ENCODE peak calls at places on chromosomes 3 and 15, in six cellular contexts. P is neuronal stem cell, U is mesenchymal stem cell, T is IMR-90, K is H9, V is H1. O is an unnamed sample.

GRCh38 chr3:154224366-154224765 is 99.9 kb downstream of the DHX36 start:
- DNase-seq in U (no peak), P (no peak), V (no peak), K (no peak), T (no peak), O (peak)

GRCh38 chr3:180253283-180253682 is 216.5 kb upstream of the PEX5L start:
- DNase-seq in T (peak), U (no peak), K (no peak), V (no peak), P (no peak), O (no peak)

GRCh38 chr3:106172780-106173179 is 304.0 kb upstream of the CBLB start:
- DNase-seq in P (no peak), K (no peak), U (no peak), V (no peak), T (no peak), O (no peak)

GRCh38 chr15:34773013-34773412 is 18.2 kb upstream of the GJD2 start:
- DNase-seq in K (no peak), T (no peak), V (no peak), U (no peak), P (no peak), O (no peak)

GRCh38 chr3:187183903-187184302 is 13.4 kb upstream of the RTP1 start:
- DNase-seq in U (no peak), P (no peak), K (no peak), T (no peak), V (no peak), O (peak)

GRCh38 chr3:119604878-119605277 is 7.2 kb downstream of the PLA1A start:
- DNase-seq in K (no peak), T (peak), P (no peak), U (no peak), V (no peak), O (no peak)

GRCh38 chr15:70902105-70902504 is 9.5 kb downstream of the LRRC49 start:
- DNase-seq in T (peak), K (no peak), U (peak), V (no peak), P (no peak), O (peak)

GRCh38 chr15:65423150-65423976 is 616 bp upstream of the IGDCC4 start:
- DNase-seq in P (no peak), T (no peak), K (peak), V (peak), U (peak), O (no peak)

GRCh38 chr3:30344288-30344687 is 262.1 kb upstream of the TGFBR2 start:
- DNase-seq in P (no peak), K (no peak), U (no peak), V (no peak), T (no peak), O (no peak)

GRCh38 chr3:62587579-62588031 is 214.3 kb upstream of the FEZF2 start:
- DNase-seq in T (peak), K (no peak), U (peak), P (no peak), V (no peak), O (peak)

GRCh38 chr3:123336001-123336400 is 112.9 kb downstream of the ADCY5 start:
- DNase-seq in U (no peak), V (no peak), T (no peak), K (no peak), P (no peak), O (no peak)

GRCh38 chr3:65330072-65330471 is 642.3 kb upstream of the ADAMTS9 start:
- DNase-seq in V (no peak), T (peak), K (no peak), P (no peak), U (peak), O (no peak)

GRCh38 chr3:101827211-101828174 is 21.8 kb upstream of the NFKBIZ start:
- DNase-seq in U (peak), T (peak), P (peak), V (peak), K (peak), O (peak)

GRCh38 chr3:129183569-129184395 is at the start of gene CNBP:
- DNase-seq in V (peak), U (peak), P (peak), K (peak), T (peak), O (peak)

GRCh38 chr15:65870889-65871533 is 1.7 kb downstream of the RAB11A start:
- DNase-seq in V (no peak), T (peak), K (no peak), U (peak), P (no peak), O (no peak)

GRCh38 chr3:130849111-130849552 is 44.8 kb upstream of the ATP2C1 start:
- DNase-seq in U (no peak), K (no peak), T (no peak), V (no peak), P (no peak), O (no peak)

GRCh38 chr3:157156844-157157635 is 2.9 kb downstream of the CCNL1 start:
- DNase-seq in U (peak), P (no peak), T (peak), K (no peak), V (no peak), O (peak)

GRCh38 chr3:146334151-146334550 is 83.2 kb upstream of the PLSCR4 start:
- DNase-seq in T (peak), P (no peak), K (no peak), U (peak), V (no peak), O (no peak)

DNA sequence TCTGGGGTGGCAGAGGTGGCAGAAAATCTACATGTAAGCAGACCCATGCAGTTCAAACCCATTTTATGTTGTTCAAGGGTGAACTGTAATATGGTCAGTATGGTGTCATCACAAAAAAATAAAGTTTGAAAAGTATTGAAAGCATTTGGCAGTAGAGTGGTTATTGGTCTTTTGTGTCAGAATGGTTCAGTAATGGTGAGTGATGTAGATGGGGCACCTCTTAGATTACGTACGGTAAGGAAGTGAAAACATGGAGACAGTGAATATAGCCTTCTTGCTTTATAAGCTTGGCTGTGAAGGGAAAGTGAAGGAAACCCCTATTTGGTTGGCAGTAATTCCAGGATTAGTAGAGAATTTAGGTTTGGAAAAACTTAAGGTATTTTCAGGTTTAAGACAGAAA is 17.2 kb upstream of the CCNB2 start:
- DNase-seq in P (no peak), T (no peak), V (no peak), U (no peak), K (no peak), O (no peak)
- H3K27ac ChIP-seq in P (no peak), T (no peak), V (no peak), U (no peak), K (no peak), O (no peak)

GRCh38 chr3:52441122-52441771 is 3.7 kb downstream of the SEMA3G start:
- DNase-seq in U (no peak), P (no peak), T (no peak), K (peak), V (no peak), O (no peak)
- H4K91ac ChIP-seq in U (no peak), P (no peak), T (no peak), K (no peak), V (no peak), O (no peak)

DNA sequence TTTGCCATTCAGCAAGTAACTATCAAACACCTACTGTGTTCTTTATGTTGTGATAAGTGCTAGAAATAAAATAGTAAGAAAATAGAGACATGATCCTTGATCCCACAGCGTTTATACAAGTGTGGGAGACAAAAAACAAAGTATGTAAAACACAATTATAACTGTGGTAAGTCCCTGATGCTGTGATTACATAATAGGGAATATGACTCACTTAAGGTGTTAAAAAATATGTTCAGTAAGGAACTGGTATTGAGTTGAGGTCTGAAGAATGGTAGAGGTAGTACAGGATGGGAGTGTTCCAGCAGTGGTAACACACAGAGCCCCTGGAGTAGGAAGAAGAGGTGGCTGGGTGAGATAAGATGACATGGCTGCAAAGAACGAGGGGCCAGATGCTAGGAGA is 132.1 kb upstream of the TMC3 start:
- DNase-seq in P (no peak), K (no peak), U (no peak), V (no peak), T (no peak), O (peak)
- H3K27ac ChIP-seq in P (no peak), K (no peak), U (no peak), V (no peak), T (no peak), O (no peak)

DNA sequence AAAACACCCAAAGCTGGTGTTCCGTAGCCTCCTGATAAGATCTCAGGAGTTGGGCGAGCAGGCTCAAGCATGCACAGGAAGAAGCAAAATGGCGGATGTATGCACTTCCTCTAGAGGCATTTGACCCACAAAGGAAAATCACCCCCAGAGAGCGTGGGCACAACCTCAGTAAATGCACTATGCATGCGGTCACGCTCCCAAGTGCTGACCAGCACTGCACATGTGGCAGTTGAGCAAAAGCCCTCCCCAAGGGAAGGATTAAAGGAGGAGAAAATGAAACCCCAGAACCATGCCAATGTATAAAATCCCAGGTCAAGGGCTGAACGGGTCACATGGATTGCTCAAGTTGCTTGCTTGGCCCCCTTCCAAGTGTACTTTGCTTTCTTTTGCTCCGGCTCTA is 289.4 kb upstream of the IGF1R start:
- DNase-seq in K (no peak), V (no peak), P (no peak), U (no peak), T (no peak), O (no peak)
- H4K91ac ChIP-seq in K (no peak), V (no peak), P (no peak), U (no peak), T (no peak), O (no peak)

DNA sequence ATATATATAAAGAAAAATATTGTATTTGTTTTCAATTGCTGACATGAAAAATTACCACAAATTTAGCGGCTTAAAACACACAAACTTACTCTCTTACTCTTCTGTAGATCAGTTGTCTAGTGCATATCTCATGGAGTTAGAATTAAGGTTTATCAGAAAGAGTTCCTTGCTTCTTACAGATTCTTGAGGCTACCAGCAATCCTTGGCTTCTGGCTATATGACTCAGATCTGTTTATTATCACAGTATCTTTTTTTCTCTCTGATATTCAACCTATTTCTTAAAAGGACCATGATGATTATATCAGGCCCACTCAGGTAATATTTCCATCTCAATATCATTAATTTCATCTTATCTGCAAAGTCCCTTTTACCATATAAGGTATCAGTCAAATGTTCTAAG is 263.5 kb upstream of the BCHE start:
- DNase-seq in U (no peak), T (peak), K (no peak), P (no peak), V (no peak), O (peak)
- H3K27ac ChIP-seq in U (no peak), T (no peak), K (no peak), P (no peak), V (no peak), O (no peak)

GRCh38 chr3:110261141-110261540 is 810.5 kb upstream of the NECTIN3 start:
- DNase-seq in U (no peak), P (no peak), T (no peak), V (no peak), K (no peak), O (no peak)
- H4K91ac ChIP-seq in U (no peak), P (no peak), T (no peak), V (no peak), K (no peak), O (no peak)

GRCh38 chr15:31264534-31265089 is 62.0 kb upstream of the KLF13 start:
- DNase-seq in V (no peak), U (no peak), P (no peak), K (no peak), T (no peak), O (no peak)

GRCh38 chr15:31265090-31265870 is 61.4 kb upstream of the KLF13 start:
- DNase-seq in P (no peak), T (no peak), V (peak), U (no peak), K (peak), O (no peak)

GRCh38 chr15:31267161-31268107 is 59.2 kb upstream of the KLF13 start:
- DNase-seq in V (peak), T (no peak), U (no peak), K (peak), P (no peak), O (no peak)

GRCh38 chr15:31266712-31267111 is 59.9 kb upstream of the KLF13 start:
- DNase-seq in T (no peak), U (no peak), V (peak), P (no peak), K (peak), O (no peak)

DNA sequence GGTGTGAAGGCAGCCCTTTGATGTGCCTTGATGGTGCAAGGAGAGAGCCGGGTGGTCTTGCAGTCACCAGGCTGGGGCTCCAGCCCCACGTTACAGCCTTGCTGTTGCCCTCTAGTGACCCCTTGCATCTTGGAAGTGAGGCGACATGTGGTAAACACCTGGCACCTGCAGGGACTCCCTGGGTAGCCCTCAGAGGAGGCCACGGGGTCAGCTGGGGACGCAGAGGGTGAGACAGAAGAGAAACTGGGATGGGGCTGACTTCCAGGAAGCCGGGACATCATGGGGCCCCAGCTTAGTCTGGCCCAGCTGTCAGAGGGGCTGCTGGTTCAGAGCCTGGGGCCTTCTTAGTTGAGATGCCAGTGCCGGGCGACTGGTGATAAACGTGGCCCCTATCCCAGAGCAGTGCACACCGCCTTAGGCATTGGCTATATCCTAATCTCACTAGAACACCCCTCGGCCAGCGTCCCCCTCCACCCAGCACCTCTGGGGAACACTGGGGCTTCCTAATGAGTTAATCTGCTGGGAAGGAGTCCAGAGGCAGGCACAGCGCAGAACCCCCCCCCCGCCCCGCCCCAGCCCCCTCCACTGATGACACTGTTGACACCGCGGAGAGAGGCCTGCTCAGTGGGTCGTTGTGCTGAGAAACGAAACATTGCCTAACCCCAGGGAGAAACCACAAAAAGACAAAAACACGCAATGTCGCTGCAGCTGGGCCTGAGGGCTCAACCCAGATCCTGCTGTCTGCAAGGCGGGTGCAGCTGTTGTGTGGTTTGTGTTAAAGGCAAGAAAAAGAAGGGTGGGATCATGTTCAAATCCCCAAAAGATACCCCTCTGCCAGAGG is 60.5 kb upstream of the KLF13 start:
- DNase-seq in P (no peak), V (peak), U (peak), T (no peak), K (peak), O (peak)
- H3K27ac ChIP-seq in P (no peak), V (no peak), U (no peak), T (no peak), K (no peak), O (no peak)

GRCh38 chr3:17913349-17913748 is 170.9 kb upstream of the TBC1D5 start:
- DNase-seq in U (no peak), T (no peak), K (no peak), V (no peak), P (no peak), O (no peak)

GRCh38 chr3:17912011-17912760 is 169.8 kb upstream of the TBC1D5 start:
- DNase-seq in P (no peak), U (no peak), T (no peak), V (no peak), K (no peak), O (no peak)

GRCh38 chr3:17908399-17909191 is 166.2 kb upstream of the TBC1D5 start:
- DNase-seq in V (no peak), T (no peak), K (no peak), U (no peak), P (no peak), O (no peak)

GRCh38 chr3:17915341-17915740 is 172.9 kb upstream of the TBC1D5 start:
- DNase-seq in V (no peak), U (no peak), K (no peak), P (no peak), T (no peak), O (peak)

GRCh38 chr3:17910922-17911321 is 168.5 kb upstream of the TBC1D5 start:
- DNase-seq in K (no peak), U (no peak), T (no peak), V (no peak), P (no peak), O (no peak)
- H4K91ac ChIP-seq in K (no peak), U (no peak), T (no peak), V (no peak), P (no peak), O (no peak)

GRCh38 chr15:23616536-23616935 is 31.1 kb downstream of the MAGEL2 start:
- DNase-seq in T (no peak), V (no peak), P (no peak), U (no peak), K (no peak), O (peak)
- H3K27ac ChIP-seq in T (no peak), V (no peak), P (no peak), U (no peak), K (no peak), O (no peak)

GRCh38 chr3:138861755-138862333 is 27.1 kb upstream of the PIK3CB start:
- DNase-seq in K (peak), U (peak), T (peak), V (peak), P (peak), O (no peak)
- H4K91ac ChIP-seq in K (no peak), U (no peak), T (no peak), V (no peak), P (no peak), O (no peak)